ENCODE peak calls at places on chromosomes 12 and 14, in five cellular contexts. I, R, S, L and H are unnamed samples.

GRCh38 chr14:68637106-68638021 is 155.5 kb downstream of the ZFP36L1 start:
- DNase-seq in I (no peak), R (peak; percentile 85), S (no peak), L (no peak), H (no peak)

GRCh38 chr12:1318327-1319031 is 275.9 kb downstream of the FBXL14 start:
- DNase-seq in I (peak; percentile 51), R (no peak), S (no peak), L (no peak), H (peak; percentile 9)

GRCh38 chr12:11727133-11727664 is 77.7 kb downstream of the ETV6 start:
- DNase-seq in I (no peak), R (no peak), S (no peak), L (no peak), H (no peak)

GRCh38 chr12:46268617-46269428 is at the start of gene SLC38A1:
- DNase-seq in I (peak; percentile 87), R (peak; percentile 97), S (peak; percentile 63), L (peak; percentile 62), H (peak; percentile 95)

GRCh38 chr14:23579739-23580138 is 1.1 kb upstream of the JPH4 start:
- DNase-seq in I (no peak), R (no peak), S (no peak), L (no peak), H (no peak)

GRCh38 chr14:68539311-68539737 is 253.5 kb downstream of the ZFP36L1 start:
- DNase-seq in I (peak; percentile 25), R (no peak), S (peak; percentile 64), L (no peak), H (no peak)

GRCh38 chr12:91194500-91194899 is 11.9 kb upstream of the DCN start:
- DNase-seq in I (no peak), R (no peak), S (no peak), L (no peak), H (no peak)

GRCh38 chr12:88298761-88299242 is 156.7 kb downstream of the TMTC3 start:
- DNase-seq in I (peak; percentile 41), R (no peak), S (no peak), L (peak; percentile 70), H (no peak)

GRCh38 chr14:28763914-28764848 is 2.4 kb upstream of the FOXG1 start:
- DNase-seq in I (no peak), R (no peak), S (no peak), L (no peak), H (no peak)

GRCh38 chr14:85058170-85058569 is 471.8 kb upstream of the FLRT2 start:
- DNase-seq in I (no peak), R (no peak), S (no peak), L (no peak), H (no peak)

GRCh38 chr14:72736348-72736747 is 157.6 kb downstream of the DPF3 start:
- DNase-seq in I (no peak), R (no peak), S (no peak), L (no peak), H (no peak)

GRCh38 chr14:35300228-35300627 is 8.0 kb downstream of the PSMA6 start:
- DNase-seq in I (no peak), R (no peak), S (no peak), L (no peak), H (no peak)

GRCh38 chr12:65493893-65494205 is 215.4 kb downstream of the MSRB3 start:
- DNase-seq in I (no peak), R (no peak), S (no peak), L (no peak), H (no peak)

GRCh38 chr14:73742520-73743238 is 28.5 kb upstream of the PNMA1 start:
- DNase-seq in I (no peak), R (no peak), S (no peak), L (no peak), H (no peak)

DNA sequence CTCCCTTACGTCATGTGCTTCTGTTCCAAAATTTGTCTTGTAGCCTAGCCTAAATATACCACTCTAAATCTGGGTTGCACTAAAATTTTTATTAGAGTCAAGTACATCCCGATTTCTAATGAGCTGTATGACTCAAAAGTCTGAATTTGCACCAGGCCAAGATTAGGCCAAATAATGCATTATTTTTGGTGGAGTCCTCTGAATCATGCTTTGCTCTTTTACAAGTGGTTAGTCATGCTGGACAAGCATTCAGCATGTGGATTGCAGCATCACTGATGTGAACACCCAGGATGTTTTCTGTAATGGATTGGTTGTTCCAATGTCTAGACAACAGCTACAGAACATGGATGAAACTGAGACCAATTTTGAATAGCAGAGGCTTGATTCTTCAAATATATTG is 23.7 kb downstream of the HEBP1 start:
- DNase-seq in I (no peak), R (peak; percentile 70), S (no peak), L (no peak), H (no peak)
- TF ChIP-seq CTCF in I (no peak), R (no peak), S (no peak), L (no peak), H (no peak)

GRCh38 chr12:71804505-71804904 is 35.1 kb upstream of the TBC1D15 start:
- DNase-seq in I (no peak), R (no peak), S (no peak), L (no peak), H (no peak)
- TF ChIP-seq CTCF in I (no peak), R (no peak), S (no peak), L (no peak), H (no peak)

DNA sequence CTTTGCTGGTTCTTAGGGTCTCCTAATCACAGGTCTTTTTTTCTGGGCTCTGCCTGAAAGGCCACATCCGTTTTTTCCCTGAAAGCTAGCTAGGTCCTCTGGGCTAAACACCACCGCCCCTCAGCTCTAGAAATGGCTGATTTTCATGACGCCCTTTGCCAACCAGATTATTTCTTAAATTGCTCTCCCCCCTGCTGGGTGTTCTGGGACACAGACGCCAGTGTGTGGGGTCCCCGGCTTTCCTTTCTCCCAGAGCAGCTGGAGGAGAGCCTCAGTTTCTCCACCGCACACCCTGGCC is 45.3 kb upstream of the ATP23 start:
- DNase-seq in I (peak; percentile 8), R (no peak), S (no peak), L (no peak), H (no peak)
- TF ChIP-seq CTCF in I (peak; percentile 14), R (no peak), S (no peak), L (no peak), H (no peak)

DNA sequence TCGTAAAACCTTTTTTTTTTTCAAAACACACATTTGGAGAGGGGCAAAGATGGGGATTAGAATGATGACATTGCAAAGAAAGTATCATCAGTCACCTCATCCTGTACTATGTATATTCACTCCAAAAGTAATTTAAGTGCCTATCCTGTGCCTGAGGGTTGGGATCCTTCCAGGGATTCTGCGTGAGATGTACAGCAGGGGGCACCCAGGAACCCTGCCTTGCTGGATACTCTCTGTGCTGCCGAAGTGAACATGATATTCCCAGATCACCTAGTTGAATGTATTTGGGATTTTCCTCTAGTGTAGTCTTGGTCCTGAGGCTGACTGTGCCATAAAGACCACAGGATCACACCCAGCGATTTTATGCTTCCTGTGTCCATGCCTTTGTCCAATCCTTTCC is 372.7 kb downstream of the IPO8 start:
- DNase-seq in I (no peak), R (no peak), S (no peak), L (no peak), H (no peak)
- TF ChIP-seq CTCF in I (peak; percentile 28), R (no peak), S (no peak), L (peak; percentile 22), H (no peak)

GRCh38 chr14:60656755-60657608 is 7.7 kb upstream of the SIX1 start:
- DNase-seq in I (peak; percentile 73), R (no peak), S (peak; percentile 69), L (no peak), H (peak; percentile 76)
- TF ChIP-seq CTCF in I (peak; percentile 64), R (no peak), S (peak; percentile 59), L (no peak), H (peak; percentile 32)

GRCh38 chr12:99390707-99391106 is 256.8 kb upstream of the GARIN6 start:
- DNase-seq in I (peak; percentile 15), R (no peak), S (peak; percentile 10), L (no peak), H (peak; percentile 25)
- TF ChIP-seq CTCF in I (no peak), R (no peak), S (peak; percentile 46), L (peak; percentile 65), H (peak; percentile 58)

DNA sequence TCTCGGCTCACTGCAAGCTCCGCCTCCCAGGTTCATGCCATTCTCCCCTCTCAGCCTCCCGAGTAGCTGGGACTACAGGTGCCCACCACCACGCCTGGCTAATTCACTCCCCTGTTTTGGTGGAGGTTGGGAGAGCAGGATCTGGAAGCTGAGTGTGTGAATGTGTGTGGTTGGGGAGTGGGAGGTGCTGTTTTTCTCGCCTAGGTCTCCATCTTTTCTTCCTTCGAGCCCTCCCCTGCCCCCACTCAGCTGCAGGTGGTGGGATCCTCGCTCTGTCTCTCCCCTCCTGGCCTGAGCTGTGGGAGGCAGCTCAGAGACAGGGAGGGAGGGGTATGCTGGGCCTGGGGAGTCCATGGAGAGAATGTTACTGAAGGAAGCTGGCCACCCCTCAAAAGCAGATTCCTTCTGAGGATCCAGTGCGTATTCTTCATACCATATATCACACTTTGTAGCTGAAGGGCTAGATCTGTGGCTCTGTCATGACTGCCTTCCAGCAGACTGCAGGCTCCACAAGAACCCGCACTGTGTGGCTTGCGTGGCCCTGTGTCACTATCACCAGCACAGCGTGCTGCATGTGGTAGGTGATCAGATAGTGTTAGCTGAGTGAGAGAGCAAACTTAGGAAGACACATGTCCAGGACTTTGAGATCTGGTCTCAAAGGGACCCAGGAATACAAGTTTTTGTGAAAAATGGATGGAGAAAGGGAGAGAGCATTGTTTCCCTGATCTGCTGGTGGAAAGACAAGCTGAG is 2.8 kb downstream of the KRT83 start:
- DNase-seq in I (no peak), R (no peak), S (no peak), L (no peak), H (no peak)
- TF ChIP-seq CTCF in I (no peak), R (no peak), S (no peak), L (no peak), H (no peak)

GRCh38 chr12:49110191-49111155 is at the start of gene LMBR1L:
- DNase-seq in I (peak; percentile 98), R (peak; percentile 99), S (peak; percentile 90), L (peak; percentile 96), H (peak; percentile 99)
- TF ChIP-seq CTCF in I (peak; percentile 52), R (peak; percentile 41), S (peak; percentile 60), L (peak; percentile 50), H (peak; percentile 49)